ENCODE peak calls at places on chromosomes 3 and 15, in four cellular contexts. One of them, this sample, is unnamed.
A peak's percentile ranks its signal among the peaks of the same experiment; 100 is the strongest.

GRCh38 chr15:39365161-39365560 is 215.7 kb upstream of the THBS1 start:
- DNase-seq in HCT116: no peak
- DNase-seq in endothelial cell of umbilical vein: peak; percentile 95
- DNase-seq in H1: no peak
- DNase-seq in this sample: no peak

GRCh38 chr15:73560501-73561117 is 72.6 kb downstream of the NPTN start:
- DNase-seq in HCT116: peak; percentile 46
- DNase-seq in endothelial cell of umbilical vein: peak; percentile 80
- DNase-seq in H1: no peak
- DNase-seq in this sample: peak; percentile 80

GRCh38 chr15:90857337-90857736 is 11.1 kb upstream of the FURIN start:
- DNase-seq in HCT116: no peak
- DNase-seq in endothelial cell of umbilical vein: no peak
- DNase-seq in H1: no peak
- DNase-seq in this sample: no peak

GRCh38 chr15:66855039-66855438 is 153.0 kb downstream of the SMAD6 start:
- DNase-seq in HCT116: no peak
- DNase-seq in endothelial cell of umbilical vein: no peak
- DNase-seq in H1: no peak
- DNase-seq in this sample: no peak

GRCh38 chr15:32844118-32844711 is 126.4 kb downstream of the GREM1 start:
- DNase-seq in HCT116: peak; percentile 40
- DNase-seq in endothelial cell of umbilical vein: peak; percentile 51
- DNase-seq in H1: no peak
- DNase-seq in this sample: no peak

GRCh38 chr15:62742409-62743171 is 300.0 kb upstream of the TPM1 start:
- DNase-seq in HCT116: peak; percentile 42
- DNase-seq in endothelial cell of umbilical vein: peak; percentile 64
- DNase-seq in H1: no peak
- DNase-seq in this sample: peak; percentile 51

GRCh38 chr3:9028134-9028533 is 64.9 kb upstream of the RAD18 start:
- DNase-seq in HCT116: no peak
- DNase-seq in endothelial cell of umbilical vein: peak; percentile 14
- DNase-seq in H1: no peak
- DNase-seq in this sample: no peak

GRCh38 chr3:54185740-54186139 is 63.4 kb downstream of the CACNA2D3 start:
- DNase-seq in HCT116: no peak
- DNase-seq in endothelial cell of umbilical vein: no peak
- DNase-seq in H1: no peak
- DNase-seq in this sample: no peak

GRCh38 chr3:9279959-9280358 is 30.5 kb upstream of the SRGAP3 start:
- DNase-seq in HCT116: no peak
- DNase-seq in endothelial cell of umbilical vein: no peak
- DNase-seq in H1: no peak
- DNase-seq in this sample: no peak

GRCh38 chr3:27467545-27467944 is 16.6 kb downstream of the SLC4A7 start:
- DNase-seq in HCT116: no peak
- DNase-seq in endothelial cell of umbilical vein: peak; percentile 70
- DNase-seq in H1: no peak
- DNase-seq in this sample: peak; percentile 30

GRCh38 chr15:38551720-38552627 is 12.6 kb downstream of the RASGRP1 start:
- DNase-seq in HCT116: no peak
- DNase-seq in endothelial cell of umbilical vein: no peak
- DNase-seq in H1: no peak
- DNase-seq in this sample: no peak

GRCh38 chr15:35088329-35088728 is 3.2 kb upstream of the NANOGP8 start:
- DNase-seq in HCT116: no peak
- DNase-seq in endothelial cell of umbilical vein: no peak
- DNase-seq in H1: no peak
- DNase-seq in this sample: no peak

GRCh38 chr3:100027321-100027720 is 87.0 kb downstream of the FILIP1L start:
- DNase-seq in HCT116: no peak
- DNase-seq in endothelial cell of umbilical vein: no peak
- DNase-seq in H1: no peak
- DNase-seq in this sample: no peak

GRCh38 chr3:171901615-171902312 is 58.6 kb downstream of the TMEM212 start:
- DNase-seq in HCT116: no peak
- DNase-seq in endothelial cell of umbilical vein: no peak
- DNase-seq in H1: no peak
- DNase-seq in this sample: no peak

GRCh38 chr15:39624806-39625205 is 43.9 kb downstream of the THBS1 start:
- DNase-seq in HCT116: no peak
- DNase-seq in endothelial cell of umbilical vein: peak; percentile 98
- DNase-seq in H1: no peak
- DNase-seq in this sample: no peak

GRCh38 chr15:57485869-57486268 is 105.8 kb upstream of the MYZAP start:
- DNase-seq in HCT116: peak; percentile 79
- DNase-seq in endothelial cell of umbilical vein: peak; percentile 82
- DNase-seq in H1: no peak
- DNase-seq in this sample: no peak

GRCh38 chr3:16085410-16085809 is 89.1 kb upstream of the GALNT15 start:
- DNase-seq in HCT116: no peak
- DNase-seq in endothelial cell of umbilical vein: no peak
- DNase-seq in H1: no peak
- DNase-seq in this sample: no peak

GRCh38 chr15:68821898-68822380 is 1.2 kb upstream of the ANP32A start:
- DNase-seq in HCT116: no peak
- DNase-seq in endothelial cell of umbilical vein: peak; percentile 33
- DNase-seq in H1: no peak
- DNase-seq in this sample: no peak

GRCh38 chr3:127796751-127797150 is 25.6 kb downstream of the MGLL start:
- DNase-seq in HCT116: no peak
- DNase-seq in endothelial cell of umbilical vein: no peak
- DNase-seq in H1: no peak
- DNase-seq in this sample: no peak

GRCh38 chr15:89828324-89829145 is 13.9 kb upstream of the ANPEP start:
- DNase-seq in HCT116: no peak
- DNase-seq in endothelial cell of umbilical vein: no peak
- DNase-seq in H1: no peak
- DNase-seq in this sample: no peak

GRCh38 chr15:37134699-37135131 is 34.4 kb upstream of the MEIS2 start:
- DNase-seq in HCT116: peak; percentile 54
- DNase-seq in endothelial cell of umbilical vein: peak; percentile 53
- DNase-seq in H1: no peak
- DNase-seq in this sample: no peak

GRCh38 chr15:95799286-95800187 is 531.0 kb upstream of the NR2F2 start:
- DNase-seq in HCT116: no peak
- DNase-seq in endothelial cell of umbilical vein: peak; percentile 85
- DNase-seq in H1: no peak
- DNase-seq in this sample: no peak

GRCh38 chr3:85790445-85791030 is 831.7 kb downstream of the CADM2 start:
- DNase-seq in HCT116: no peak
- DNase-seq in endothelial cell of umbilical vein: peak; percentile 2
- DNase-seq in H1: no peak
- DNase-seq in this sample: no peak

GRCh38 chr3:11288786-11289637 is 16.8 kb downstream of the ATG7 start:
- DNase-seq in HCT116: peak; percentile 18
- DNase-seq in endothelial cell of umbilical vein: peak; percentile 95
- DNase-seq in H1: no peak
- DNase-seq in this sample: peak; percentile 57

GRCh38 chr3:179957264-179957845 is 79.4 kb downstream of the PEX5L start:
- DNase-seq in HCT116: no peak
- DNase-seq in endothelial cell of umbilical vein: no peak
- DNase-seq in H1: no peak
- DNase-seq in this sample: no peak

GRCh38 chr3:190192087-190192486 is 71.4 kb upstream of the P3H2 start:
- DNase-seq in HCT116: no peak
- DNase-seq in endothelial cell of umbilical vein: no peak
- DNase-seq in H1: no peak
- DNase-seq in this sample: no peak

GRCh38 chr3:4950948-4951347 is 28.3 kb upstream of the BHLHE40 start:
- DNase-seq in HCT116: no peak
- DNase-seq in endothelial cell of umbilical vein: no peak
- DNase-seq in H1: no peak
- DNase-seq in this sample: no peak

GRCh38 chr3:83934208-83935150 is 1024.3 kb upstream of the CADM2 start:
- DNase-seq in HCT116: no peak
- DNase-seq in endothelial cell of umbilical vein: no peak
- DNase-seq in H1: no peak
- DNase-seq in this sample: no peak

DNA sequence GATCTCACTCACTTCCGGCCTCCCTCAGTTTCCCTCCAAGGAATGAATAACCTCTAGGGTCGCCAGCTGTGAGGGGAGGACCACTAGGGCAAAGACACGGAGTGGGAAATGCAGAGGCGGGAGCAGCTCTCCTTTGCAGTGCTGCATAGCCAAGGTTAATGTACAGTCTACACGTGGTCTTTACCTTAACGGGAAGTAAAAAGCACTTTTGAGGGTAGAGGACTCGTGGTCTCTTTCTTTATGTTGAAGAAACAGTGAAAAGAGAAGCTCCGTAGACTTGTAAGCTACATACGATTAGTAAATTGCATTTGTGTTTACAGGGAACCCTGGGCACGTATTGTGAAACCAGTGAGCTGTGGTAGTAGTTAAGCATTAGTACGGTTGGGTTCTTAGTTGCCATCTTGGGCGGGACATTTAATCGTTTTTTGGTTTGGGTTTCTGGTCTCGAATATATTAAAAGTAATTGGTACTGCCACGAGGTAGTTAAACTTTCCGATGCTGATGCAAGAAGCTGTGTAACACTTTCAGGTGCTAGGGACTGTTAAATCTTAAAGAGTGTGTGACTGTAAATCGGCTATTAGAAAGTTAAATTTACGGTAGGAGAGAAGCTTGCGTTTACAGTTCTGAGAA is 828 bp downstream of the U2SURP start:
- DNase-seq in HCT116: no peak
- DNase-seq in endothelial cell of umbilical vein: peak; percentile 57
- DNase-seq in H1: no peak
- DNase-seq in this sample: no peak
- TF ChIP-seq POLR2AphosphoS5 in HCT116: no peak
- TF ChIP-seq POLR2AphosphoS5 in endothelial cell of umbilical vein: no peak
- TF ChIP-seq POLR2AphosphoS5 in H1: no peak
- TF ChIP-seq POLR2AphosphoS5 in this sample: no peak

GRCh38 chr3:29282431-29283296 is 1.8 kb downstream of the RBMS3 start:
- DNase-seq in HCT116: no peak
- DNase-seq in endothelial cell of umbilical vein: peak; percentile 86
- DNase-seq in H1: no peak
- DNase-seq in this sample: no peak
- TF ChIP-seq EZH2 in HCT116: no peak
- TF ChIP-seq EZH2 in endothelial cell of umbilical vein: no peak
- TF ChIP-seq EZH2 in H1: no peak
- TF ChIP-seq EZH2 in this sample: no peak

GRCh38 chr15:69893086-69893485 is 204.6 kb downstream of the TLE3 start:
- DNase-seq in HCT116: no peak
- DNase-seq in endothelial cell of umbilical vein: no peak
- DNase-seq in H1: no peak
- DNase-seq in this sample: no peak
- H3K4me3 ChIP-seq in HCT116: no peak overlapping the region
- H3K4me3 ChIP-seq in endothelial cell of umbilical vein: no peak overlapping the region
- H3K4me3 ChIP-seq in H1: no peak overlapping the region
- H3K4me3 ChIP-seq in this sample: no peak overlapping the region

GRCh38 chr3:149969945-149970715 is 565 bp downstream of the PFN2 start:
- DNase-seq in HCT116: peak; percentile 73
- DNase-seq in endothelial cell of umbilical vein: peak; percentile 90
- DNase-seq in H1: peak; percentile 83
- DNase-seq in this sample: peak; percentile 94
- TF ChIP-seq POLR2AphosphoS5 in HCT116: no peak
- TF ChIP-seq POLR2AphosphoS5 in endothelial cell of umbilical vein: peak; percentile 21
- TF ChIP-seq POLR2AphosphoS5 in H1: no peak
- TF ChIP-seq POLR2AphosphoS5 in this sample: no peak

GRCh38 chr3:14601692-14602005 is 49.9 kb upstream of the CCDC174 start:
- DNase-seq in HCT116: no peak
- DNase-seq in endothelial cell of umbilical vein: no peak
- DNase-seq in H1: no peak
- DNase-seq in this sample: no peak

GRCh38 chr3:14600075-14600474 is 51.5 kb upstream of the CCDC174 start:
- DNase-seq in HCT116: no peak
- DNase-seq in endothelial cell of umbilical vein: no peak
- DNase-seq in H1: no peak
- DNase-seq in this sample: no peak

GRCh38 chr3:14600856-14601610 is 50.5 kb upstream of the CCDC174 start:
- DNase-seq in HCT116: no peak
- DNase-seq in endothelial cell of umbilical vein: no peak
- DNase-seq in H1: no peak
- DNase-seq in this sample: no peak

GRCh38 chr3:14602804-14603644 is 48.5 kb upstream of the CCDC174 start:
- DNase-seq in HCT116: no peak
- DNase-seq in endothelial cell of umbilical vein: no peak
- DNase-seq in H1: no peak
- DNase-seq in this sample: no peak

DNA sequence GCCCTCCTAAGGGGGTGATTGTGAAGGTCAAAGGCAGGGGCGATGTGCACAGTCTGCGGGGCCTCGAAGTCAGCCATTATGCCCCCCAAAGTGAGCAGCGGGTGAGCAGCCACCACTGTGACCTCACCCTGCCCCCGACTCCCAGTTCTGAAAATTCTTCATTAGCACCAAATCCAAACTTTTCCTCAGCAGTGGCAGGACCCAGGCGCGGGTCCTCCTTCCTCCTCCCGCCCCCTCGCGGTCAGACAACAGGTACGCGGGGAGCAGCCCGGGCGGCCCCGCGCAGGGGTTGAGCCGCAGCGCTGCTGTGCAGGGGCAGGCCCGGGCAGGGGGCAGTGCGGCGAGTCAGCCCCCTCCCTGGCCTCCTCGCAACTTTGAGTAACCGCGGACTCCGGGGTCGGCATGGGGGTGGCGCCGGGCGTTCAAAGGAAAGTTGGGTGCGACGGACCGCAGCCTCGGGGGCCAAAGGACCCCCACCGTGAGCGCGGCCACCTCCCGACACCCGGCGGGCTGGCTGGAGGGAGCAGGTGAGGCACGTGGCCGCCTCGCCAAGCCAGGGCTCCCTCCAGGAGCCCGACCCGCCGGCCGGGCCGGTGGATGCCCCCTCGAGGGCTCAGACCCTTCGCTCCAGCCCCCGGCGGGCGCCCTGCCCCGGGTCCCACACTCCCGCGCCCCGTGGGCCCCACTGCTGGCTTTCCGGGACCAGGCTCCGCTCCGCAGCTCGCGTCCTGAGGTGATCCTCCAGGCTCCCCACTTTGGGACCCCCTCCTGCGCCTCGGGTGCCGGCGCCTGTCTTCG is 49.4 kb upstream of the CCDC174 start:
- DNase-seq in HCT116: no peak
- DNase-seq in endothelial cell of umbilical vein: no peak
- DNase-seq in H1: peak; percentile 67
- DNase-seq in this sample: no peak
- TF ChIP-seq EZH2 in HCT116: no peak
- TF ChIP-seq EZH2 in endothelial cell of umbilical vein: peak; percentile 93
- TF ChIP-seq EZH2 in H1: peak; percentile 49
- TF ChIP-seq EZH2 in this sample: no peak

DNA sequence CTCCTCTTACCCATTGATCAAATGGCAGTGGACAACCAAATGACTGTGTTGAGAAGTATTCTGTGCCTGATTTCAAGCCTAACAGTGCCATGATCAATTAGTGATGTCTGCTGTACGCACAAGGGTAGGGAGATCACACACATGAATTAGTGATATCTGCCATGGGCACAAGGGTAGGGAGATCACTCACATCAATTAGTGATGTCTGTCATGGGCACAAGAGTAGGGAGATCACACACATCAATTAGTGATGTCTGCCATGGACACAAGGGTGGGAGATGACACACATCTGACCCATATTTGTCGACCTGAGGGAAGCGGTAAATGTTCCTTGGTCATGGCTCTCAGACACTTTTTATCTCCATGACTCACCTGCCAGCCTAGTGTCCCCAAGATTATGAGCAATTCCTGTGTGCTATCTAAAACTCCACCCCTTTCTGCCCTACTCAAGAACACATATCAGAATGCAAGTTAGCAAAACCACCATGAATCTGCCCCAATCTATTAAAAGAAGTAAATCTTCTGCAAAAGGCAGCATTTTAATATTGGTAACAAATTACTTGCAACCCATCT is 165.0 kb downstream of the NTRK3 start:
- DNase-seq in HCT116: no peak
- DNase-seq in endothelial cell of umbilical vein: no peak
- DNase-seq in H1: no peak
- DNase-seq in this sample: no peak
- H3K4me3 ChIP-seq in HCT116: no peak overlapping the region
- H3K4me3 ChIP-seq in endothelial cell of umbilical vein: no peak overlapping the region
- H3K4me3 ChIP-seq in H1: no peak overlapping the region
- H3K4me3 ChIP-seq in this sample: no peak overlapping the region